ENCODE peak calls at places on chromosome 2, in ten cellular contexts. One of them, this sample, is unnamed.

GRCh38 chr2:160203422-160203821 is 3.4 kb upstream of the ITGB6 start:
- DNase-seq in NCI-H1105: no peak
- DNase-seq in stimulated activated CD8-positive, alpha-beta memory T cell treated with anti-CD3 and anti-CD28 coated beads, Interleukin-15, amount 100 ng/mL, for 24 hours: no peak
- DNase-seq in NCI-H146: no peak
- DNase-seq in activated naive CD4-positive, alpha-beta T cell: no peak
- DNase-seq in OCI-LY7: no peak
- DNase-seq in right atrium auricular region: no peak
- DNase-seq in T-helper 2 cell: no peak
- DNase-seq in right cardiac atrium: no peak
- DNase-seq in NCI-H82: no peak
- DNase-seq in this sample: no peak

GRCh38 chr2:233012301-233012971 is 620 bp downstream of the NGEF start:
- DNase-seq in activated naive CD4-positive, alpha-beta T cell: no peak
- DNase-seq in T-helper 2 cell: no peak
- DNase-seq in NCI-H82: no peak
- DNase-seq in OCI-LY7: no peak
- DNase-seq in NCI-H146: no peak
- DNase-seq in right atrium auricular region: no peak
- DNase-seq in NCI-H1105: no peak
- DNase-seq in stimulated activated CD8-positive, alpha-beta memory T cell treated with anti-CD3 and anti-CD28 coated beads, Interleukin-15, amount 100 ng/mL, for 24 hours: no peak
- DNase-seq in right cardiac atrium: no peak
- DNase-seq in this sample: no peak

GRCh38 chr2:15238028-15238427 is 323.1 kb downstream of the NBAS start:
- DNase-seq in T-helper 2 cell: no peak
- DNase-seq in OCI-LY7: no peak
- DNase-seq in right atrium auricular region: no peak
- DNase-seq in NCI-H82: no peak
- DNase-seq in NCI-H146: no peak
- DNase-seq in stimulated activated CD8-positive, alpha-beta memory T cell treated with anti-CD3 and anti-CD28 coated beads, Interleukin-15, amount 100 ng/mL, for 24 hours: no peak
- DNase-seq in activated naive CD4-positive, alpha-beta T cell: no peak
- DNase-seq in right cardiac atrium: no peak
- DNase-seq in NCI-H1105: no peak
- DNase-seq in this sample: no peak

GRCh38 chr2:8491296-8492048 is 190.4 kb upstream of the ID2 start:
- DNase-seq in NCI-H82: peak; percentile 95
- DNase-seq in T-helper 2 cell: no peak
- DNase-seq in NCI-H1105: peak; percentile 55
- DNase-seq in NCI-H146: peak; percentile 53
- DNase-seq in right atrium auricular region: no peak
- DNase-seq in OCI-LY7: no peak
- DNase-seq in stimulated activated CD8-positive, alpha-beta memory T cell treated with anti-CD3 and anti-CD28 coated beads, Interleukin-15, amount 100 ng/mL, for 24 hours: no peak
- DNase-seq in right cardiac atrium: no peak
- DNase-seq in activated naive CD4-positive, alpha-beta T cell: no peak
- DNase-seq in this sample: no peak

GRCh38 chr2:885230-886071 is 65.2 kb upstream of the SNTG2 start:
- DNase-seq in activated naive CD4-positive, alpha-beta T cell: no peak
- DNase-seq in OCI-LY7: no peak
- DNase-seq in stimulated activated CD8-positive, alpha-beta memory T cell treated with anti-CD3 and anti-CD28 coated beads, Interleukin-15, amount 100 ng/mL, for 24 hours: no peak
- DNase-seq in right atrium auricular region: peak; percentile 18
- DNase-seq in T-helper 2 cell: no peak
- DNase-seq in NCI-H82: no peak
- DNase-seq in NCI-H1105: no peak
- DNase-seq in right cardiac atrium: no peak
- DNase-seq in NCI-H146: no peak
- DNase-seq in this sample: no peak

GRCh38 chr2:143083636-143084035 is 45.6 kb upstream of the ARHGAP15 start:
- DNase-seq in NCI-H1105: no peak
- DNase-seq in activated naive CD4-positive, alpha-beta T cell: no peak
- DNase-seq in NCI-H82: no peak
- DNase-seq in T-helper 2 cell: no peak
- DNase-seq in right cardiac atrium: no peak
- DNase-seq in stimulated activated CD8-positive, alpha-beta memory T cell treated with anti-CD3 and anti-CD28 coated beads, Interleukin-15, amount 100 ng/mL, for 24 hours: no peak
- DNase-seq in right atrium auricular region: no peak
- DNase-seq in NCI-H146: no peak
- DNase-seq in OCI-LY7: no peak
- DNase-seq in this sample: no peak

GRCh38 chr2:64854773-64855237 is 134.4 kb upstream of the SLC1A4 start:
- DNase-seq in right cardiac atrium: peak; percentile 43
- DNase-seq in right atrium auricular region: no peak
- DNase-seq in T-helper 2 cell: no peak
- DNase-seq in stimulated activated CD8-positive, alpha-beta memory T cell treated with anti-CD3 and anti-CD28 coated beads, Interleukin-15, amount 100 ng/mL, for 24 hours: no peak
- DNase-seq in NCI-H1105: no peak
- DNase-seq in OCI-LY7: no peak
- DNase-seq in NCI-H82: no peak
- DNase-seq in activated naive CD4-positive, alpha-beta T cell: no peak
- DNase-seq in NCI-H146: no peak
- DNase-seq in this sample: peak; percentile 60

GRCh38 chr2:148720501-148720998 is 76.0 kb downstream of the EPC2 start:
- DNase-seq in stimulated activated CD8-positive, alpha-beta memory T cell treated with anti-CD3 and anti-CD28 coated beads, Interleukin-15, amount 100 ng/mL, for 24 hours: no peak
- DNase-seq in NCI-H82: peak; percentile 8
- DNase-seq in T-helper 2 cell: no peak
- DNase-seq in NCI-H146: no peak
- DNase-seq in OCI-LY7: no peak
- DNase-seq in right cardiac atrium: peak; percentile 31
- DNase-seq in activated naive CD4-positive, alpha-beta T cell: no peak
- DNase-seq in NCI-H1105: peak; percentile 45
- DNase-seq in right atrium auricular region: no peak
- DNase-seq in this sample: no peak

This sample was measured in adrenal gland.